ENCODE peak calls at places on chromosomes 4 and X, in four cellular contexts. One of them, this sample, is unnamed.

GRCh38 chr4:109164011-109164410 is 138.4 kb downstream of the COL25A1 start:
- DNase-seq in pancreas: no peak
- DNase-seq in upper lobe of left lung: peak; percentile 25
- DNase-seq in OCI-LY7: no peak
- DNase-seq in this sample: no peak

GRCh38 chrX:155645180-155645579 is 32.4 kb upstream of the TMLHE start:
- DNase-seq in pancreas: no peak
- DNase-seq in upper lobe of left lung: no peak
- DNase-seq in OCI-LY7: no peak
- DNase-seq in this sample: no peak

GRCh38 chr4:155473420-155474095 is 96.8 kb upstream of the MAP9 start:
- DNase-seq in pancreas: no peak
- DNase-seq in upper lobe of left lung: no peak
- DNase-seq in OCI-LY7: no peak
- DNase-seq in this sample: no peak

GRCh38 chr4:182897601-182898478 is 19.3 kb downstream of the DCTD start:
- DNase-seq in OCI-LY7: no peak
- DNase-seq in pancreas: peak; percentile 23
- DNase-seq in upper lobe of left lung: peak; percentile 73
- DNase-seq in this sample: no peak

GRCh38 chr4:156322592-156322991 is 368.9 kb upstream of the CTSO start:
- DNase-seq in upper lobe of left lung: no peak
- DNase-seq in OCI-LY7: no peak
- DNase-seq in pancreas: no peak
- DNase-seq in this sample: no peak

GRCh38 chr4:42398448-42399355 is 1.4 kb downstream of the SHISA3 start:
- DNase-seq in OCI-LY7: no peak
- DNase-seq in upper lobe of left lung: no peak
- DNase-seq in pancreas: no peak
- DNase-seq in this sample: no peak

GRCh38 chrX:120768681-120769080 is 107.0 kb downstream of the CT47B1 start:
- DNase-seq in upper lobe of left lung: no peak
- DNase-seq in OCI-LY7: no peak
- DNase-seq in pancreas: no peak
- DNase-seq in this sample: no peak

GRCh38 chrX:23373129-23373804 is 38.6 kb downstream of the PTCHD1 start:
- DNase-seq in pancreas: no peak
- DNase-seq in OCI-LY7: no peak
- DNase-seq in upper lobe of left lung: no peak
- DNase-seq in this sample: no peak

GRCh38 chrX:110746014-110746413 is 49.6 kb downstream of the CHRDL1 start:
- DNase-seq in upper lobe of left lung: no peak
- DNase-seq in pancreas: no peak
- DNase-seq in OCI-LY7: no peak
- DNase-seq in this sample: no peak

GRCh38 chr4:41209187-41209586 is 5.2 kb downstream of the APBB2 start:
- DNase-seq in upper lobe of left lung: peak; percentile 36
- DNase-seq in pancreas: peak; percentile 23
- DNase-seq in OCI-LY7: no peak
- DNase-seq in this sample: no peak

GRCh38 chr4:119661231-119661630 is 32.6 kb upstream of the PDE5A start:
- DNase-seq in upper lobe of left lung: no peak
- DNase-seq in OCI-LY7: no peak
- DNase-seq in pancreas: no peak
- DNase-seq in this sample: no peak

GRCh38 chr4:153542835-153543234 is 76.7 kb downstream of the TMEM131L start:
- DNase-seq in pancreas: no peak
- DNase-seq in OCI-LY7: no peak
- DNase-seq in upper lobe of left lung: no peak
- DNase-seq in this sample: no peak

GRCh38 chrX:118603981-118604380 is 108.4 kb downstream of the DOCK11 start:
- DNase-seq in pancreas: peak; percentile 16
- DNase-seq in OCI-LY7: peak; percentile 43
- DNase-seq in upper lobe of left lung: peak; percentile 45
- DNase-seq in this sample: no peak

GRCh38 chr4:168708108-168708507 is 211.3 kb downstream of the PALLD start:
- DNase-seq in upper lobe of left lung: no peak
- DNase-seq in OCI-LY7: no peak
- DNase-seq in pancreas: no peak
- DNase-seq in this sample: no peak

GRCh38 chr4:147831452-147832192 is 99.7 kb downstream of the ARHGAP10 start:
- DNase-seq in OCI-LY7: no peak
- DNase-seq in pancreas: no peak
- DNase-seq in upper lobe of left lung: peak; percentile 58
- DNase-seq in this sample: no peak

GRCh38 chr4:76206222-76206942 is 7.2 kb downstream of the SCARB2 start:
- DNase-seq in OCI-LY7: no peak
- DNase-seq in pancreas: no peak
- DNase-seq in upper lobe of left lung: no peak
- DNase-seq in this sample: no peak

GRCh38 chr4:13921805-13922204 is 294.3 kb upstream of the BOD1L1 start:
- DNase-seq in pancreas: no peak
- DNase-seq in upper lobe of left lung: no peak
- DNase-seq in OCI-LY7: no peak
- DNase-seq in this sample: no peak

GRCh38 chr4:176875441-176875930 is 82.8 kb upstream of the VEGFC start:
- DNase-seq in OCI-LY7: no peak
- DNase-seq in pancreas: no peak
- DNase-seq in upper lobe of left lung: no peak
- DNase-seq in this sample: no peak

GRCh38 chr4:153555730-153556440 is 89.7 kb downstream of the TMEM131L start:
- DNase-seq in upper lobe of left lung: no peak
- DNase-seq in OCI-LY7: no peak
- DNase-seq in pancreas: no peak
- DNase-seq in this sample: no peak

GRCh38 chr4:169417629-169418282 is 147.0 kb upstream of the SH3RF1 start:
- DNase-seq in pancreas: no peak
- DNase-seq in upper lobe of left lung: no peak
- DNase-seq in OCI-LY7: no peak
- DNase-seq in this sample: no peak

GRCh38 chrX:71440401-71440800 is 74.2 kb downstream of the TAF1 start:
- DNase-seq in pancreas: no peak
- DNase-seq in upper lobe of left lung: no peak
- DNase-seq in OCI-LY7: no peak
- DNase-seq in this sample: no peak

GRCh38 chr4:8912506-8912905 is 40.9 kb upstream of the HMX1 start:
- DNase-seq in pancreas: no peak
- DNase-seq in OCI-LY7: no peak
- DNase-seq in upper lobe of left lung: peak; percentile 6
- DNase-seq in this sample: no peak

GRCh38 chrX:10620121-10620699 is at the start of gene MID1:
- DNase-seq in OCI-LY7: no peak
- DNase-seq in upper lobe of left lung: peak; percentile 76
- DNase-seq in pancreas: peak; percentile 44
- DNase-seq in this sample: no peak

GRCh38 chr4:139438141-139438540 is 15.8 kb upstream of the RAB33B start:
- DNase-seq in upper lobe of left lung: no peak
- DNase-seq in OCI-LY7: no peak
- DNase-seq in pancreas: no peak
- DNase-seq in this sample: no peak
- H3K9me3 ChIP-seq in upper lobe of left lung: peaks cover 8% of the 10 kb centered on the region
- H3K9me3 ChIP-seq in OCI-LY7: peaks cover 31% of the 10 kb centered on the region
- H3K9me3 ChIP-seq in pancreas: no peaks in the 10 kb centered on the region
- H3K9me3 ChIP-seq in this sample: no peaks in the 10 kb centered on the region

GRCh38 chr4:175035907-175036306 is 117.7 kb downstream of the ADAM29 start:
- DNase-seq in OCI-LY7: no peak
- DNase-seq in pancreas: no peak
- DNase-seq in upper lobe of left lung: no peak
- DNase-seq in this sample: no peak

GRCh38 chr4:175034007-175034406 is 115.8 kb downstream of the ADAM29 start:
- DNase-seq in upper lobe of left lung: no peak
- DNase-seq in pancreas: no peak
- DNase-seq in OCI-LY7: no peak
- DNase-seq in this sample: no peak

GRCh38 chr4:175033162-175033561 is 115.0 kb downstream of the ADAM29 start:
- DNase-seq in pancreas: no peak
- DNase-seq in upper lobe of left lung: no peak
- DNase-seq in OCI-LY7: no peak
- DNase-seq in this sample: no peak

DNA sequence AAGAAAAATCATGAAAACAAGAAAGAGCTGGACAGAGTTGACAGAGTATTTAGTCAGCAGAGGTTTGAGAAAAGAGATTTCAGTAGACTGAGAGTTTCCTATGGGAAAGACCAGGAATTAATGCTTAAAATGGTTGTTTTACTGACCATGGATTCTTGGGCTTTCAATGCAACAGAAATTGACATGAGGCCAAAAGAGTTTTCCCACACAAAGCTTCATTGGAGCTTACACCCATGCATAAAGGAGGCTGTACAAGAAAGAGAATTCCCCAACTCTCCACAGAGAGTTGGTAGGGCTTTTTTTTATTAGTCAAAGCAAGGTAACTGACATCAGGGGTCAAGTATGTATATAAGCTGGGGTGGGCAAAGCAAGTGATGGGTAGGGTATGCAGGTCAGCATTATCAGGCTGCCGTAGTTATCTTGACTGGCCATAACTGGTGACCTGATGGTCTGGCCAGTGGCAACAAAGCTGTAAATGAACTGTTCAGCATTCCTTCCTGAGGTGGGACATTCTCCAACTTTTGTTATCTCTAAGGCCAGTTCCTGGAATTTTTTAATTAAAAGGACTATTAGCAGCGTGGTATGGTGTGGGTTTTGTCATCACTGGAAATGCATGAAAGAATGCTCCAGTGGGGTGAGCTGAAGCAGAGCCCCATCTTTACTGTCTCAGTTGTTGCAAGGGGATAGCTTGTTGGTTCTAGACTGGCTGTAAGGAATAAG is 117.0 kb downstream of the ADAM29 start:
- DNase-seq in OCI-LY7: no peak
- DNase-seq in pancreas: no peak
- DNase-seq in upper lobe of left lung: no peak
- DNase-seq in this sample: no peak
- H3K9me3 ChIP-seq in OCI-LY7: peaks cover 46% of the 10 kb centered on the region
- H3K9me3 ChIP-seq in pancreas: no peaks in the 10 kb centered on the region
- H3K9me3 ChIP-seq in upper lobe of left lung: no peaks in the 10 kb centered on the region
- H3K9me3 ChIP-seq in this sample: no peaks in the 10 kb centered on the region

DNA sequence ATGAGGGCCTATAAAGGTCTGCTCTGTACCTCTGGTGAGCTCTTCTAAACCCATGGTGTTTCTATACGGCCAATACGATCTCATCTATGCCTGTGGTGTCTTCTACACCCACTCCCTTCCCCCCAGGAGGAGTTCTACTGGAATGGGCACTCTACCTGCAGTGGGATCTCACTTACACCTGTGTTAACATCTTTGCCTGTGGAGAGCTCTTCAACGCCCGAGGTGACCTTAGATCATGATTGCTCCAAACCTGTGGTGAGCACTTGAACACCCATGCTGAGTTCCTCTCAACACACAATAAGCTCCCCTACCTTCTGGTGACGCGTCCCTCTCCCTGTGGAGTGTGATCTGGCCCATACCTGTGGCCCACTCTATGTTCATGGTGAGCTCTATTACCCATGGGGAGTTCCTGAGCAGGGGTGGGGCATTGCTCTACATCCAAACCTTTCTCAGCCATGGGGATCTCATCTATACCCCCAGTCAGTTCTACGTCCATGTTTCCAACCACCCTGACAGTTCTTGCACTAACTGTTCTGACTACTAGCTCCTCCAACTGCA is 48.6 kb downstream of the BCOR start:
- DNase-seq in OCI-LY7: no peak
- DNase-seq in upper lobe of left lung: no peak
- DNase-seq in pancreas: no peak
- DNase-seq in this sample: no peak
- H3K9me3 ChIP-seq in OCI-LY7: peaks cover 13% of the 10 kb centered on the region
- H3K9me3 ChIP-seq in upper lobe of left lung: peaks cover 8% of the 10 kb centered on the region
- H3K9me3 ChIP-seq in pancreas: no peaks in the 10 kb centered on the region
- H3K9me3 ChIP-seq in this sample: no peaks in the 10 kb centered on the region

GRCh38 chrX:149845385-149845784 is 35.6 kb upstream of the MAGEA8 start:
- DNase-seq in upper lobe of left lung: no peak
- DNase-seq in pancreas: no peak
- DNase-seq in OCI-LY7: no peak
- DNase-seq in this sample: no peak
- H3K9me3 ChIP-seq in upper lobe of left lung: no peaks in the 10 kb centered on the region
- H3K9me3 ChIP-seq in pancreas: no peaks in the 10 kb centered on the region
- H3K9me3 ChIP-seq in OCI-LY7: no peaks in the 10 kb centered on the region
- H3K9me3 ChIP-seq in this sample: no peaks in the 10 kb centered on the region

GRCh38 chrX:63930140-63930539 is 145.1 kb upstream of the ARHGEF9 start:
- DNase-seq in upper lobe of left lung: no peak
- DNase-seq in pancreas: no peak
- DNase-seq in OCI-LY7: no peak
- DNase-seq in this sample: no peak

GRCh38 chrX:63929608-63930007 is 144.6 kb upstream of the ARHGEF9 start:
- DNase-seq in pancreas: no peak
- DNase-seq in OCI-LY7: no peak
- DNase-seq in upper lobe of left lung: no peak
- DNase-seq in this sample: no peak

GRCh38 chrX:63934160-63934559 is 149.1 kb upstream of the ARHGEF9 start:
- DNase-seq in OCI-LY7: no peak
- DNase-seq in pancreas: no peak
- DNase-seq in upper lobe of left lung: no peak
- DNase-seq in this sample: no peak

GRCh38 chrX:63932907-63933306 is 147.9 kb upstream of the ARHGEF9 start:
- DNase-seq in pancreas: no peak
- DNase-seq in upper lobe of left lung: no peak
- DNase-seq in OCI-LY7: no peak
- DNase-seq in this sample: no peak

GRCh38 chrX:63932006-63932405 is 147.0 kb upstream of the ARHGEF9 start:
- DNase-seq in OCI-LY7: no peak
- DNase-seq in upper lobe of left lung: no peak
- DNase-seq in pancreas: no peak
- DNase-seq in this sample: no peak
- H3K9me3 ChIP-seq in OCI-LY7: no peaks in the 10 kb centered on the region
- H3K9me3 ChIP-seq in upper lobe of left lung: no peaks in the 10 kb centered on the region
- H3K9me3 ChIP-seq in pancreas: no peaks in the 10 kb centered on the region
- H3K9me3 ChIP-seq in this sample: no peaks in the 10 kb centered on the region

This sample was measured in T-helper 17 cell.